ENCODE peak calls at places on chromosomes 1 and 21, in five cellular contexts. One of them, this sample, is unnamed.

GRCh38 chr1:168498159-168498609 is 45.6 kb downstream of the XCL2 start:
- DNase-seq in mesenchymal stem cell: peak; percentile 93
- DNase-seq in K562: no peak
- DNase-seq in IMR-90: peak; percentile 56
- DNase-seq in endothelial cell of umbilical vein: no peak
- DNase-seq in this sample: no peak

GRCh38 chr1:55055084-55055882 is 15.9 kb downstream of the PCSK9 start:
- DNase-seq in mesenchymal stem cell: no peak
- DNase-seq in K562: no peak
- DNase-seq in IMR-90: no peak
- DNase-seq in endothelial cell of umbilical vein: no peak
- DNase-seq in this sample: no peak

GRCh38 chr1:15833842-15834405 is 13.6 kb upstream of the SPEN start:
- DNase-seq in mesenchymal stem cell: no peak
- DNase-seq in K562: no peak
- DNase-seq in IMR-90: no peak
- DNase-seq in endothelial cell of umbilical vein: peak; percentile 95
- DNase-seq in this sample: no peak

GRCh38 chr1:230125633-230126528 is 58.8 kb downstream of the GALNT2 start:
- DNase-seq in mesenchymal stem cell: no peak
- DNase-seq in K562: no peak
- DNase-seq in IMR-90: peak; percentile 29
- DNase-seq in endothelial cell of umbilical vein: no peak
- DNase-seq in this sample: peak; percentile 80

GRCh38 chr1:1703796-1704195 is 11.2 kb upstream of the SLC35E2B start:
- DNase-seq in mesenchymal stem cell: no peak
- DNase-seq in K562: no peak
- DNase-seq in IMR-90: no peak
- DNase-seq in endothelial cell of umbilical vein: no peak
- DNase-seq in this sample: no peak

GRCh38 chr21:20341431-20341830 is 656.8 kb upstream of the NCAM2 start:
- DNase-seq in mesenchymal stem cell: no peak
- DNase-seq in K562: no peak
- DNase-seq in IMR-90: no peak
- DNase-seq in endothelial cell of umbilical vein: no peak
- DNase-seq in this sample: no peak

GRCh38 chr1:177181631-177182291 is 11.0 kb downstream of the BRINP2 start:
- DNase-seq in mesenchymal stem cell: peak; percentile 63
- DNase-seq in K562: peak; percentile 77
- DNase-seq in IMR-90: peak; percentile 29
- DNase-seq in endothelial cell of umbilical vein: peak; percentile 41
- DNase-seq in this sample: peak; percentile 78

GRCh38 chr1:247411583-247412295 is 4.2 kb upstream of the NLRP3 start:
- DNase-seq in mesenchymal stem cell: no peak
- DNase-seq in K562: no peak
- DNase-seq in IMR-90: no peak
- DNase-seq in endothelial cell of umbilical vein: no peak
- DNase-seq in this sample: no peak

GRCh38 chr1:232432313-232432712 is 197.6 kb downstream of the SIPA1L2 start:
- DNase-seq in mesenchymal stem cell: no peak
- DNase-seq in K562: peak; percentile 5
- DNase-seq in IMR-90: no peak
- DNase-seq in endothelial cell of umbilical vein: no peak
- DNase-seq in this sample: no peak

GRCh38 chr1:12473596-12474329 is 144.2 kb downstream of the DHRS3 start:
- DNase-seq in mesenchymal stem cell: no peak
- DNase-seq in K562: peak; percentile 66
- DNase-seq in IMR-90: peak; percentile 30
- DNase-seq in endothelial cell of umbilical vein: peak; percentile 81
- DNase-seq in this sample: no peak
- H3K4me2 ChIP-seq in mesenchymal stem cell: no peak overlapping the region
- H3K4me2 ChIP-seq in K562: peak overlapping the region; percentile 38
- H3K4me2 ChIP-seq in IMR-90: no peak overlapping the region
- H3K4me2 ChIP-seq in endothelial cell of umbilical vein: no peak overlapping the region
- H3K4me2 ChIP-seq in this sample: no peak overlapping the region

GRCh38 chr1:92495392-92496066 is 8.8 kb upstream of the GFI1 start:
- DNase-seq in mesenchymal stem cell: no peak
- DNase-seq in K562: no peak
- DNase-seq in IMR-90: no peak
- DNase-seq in endothelial cell of umbilical vein: no peak
- DNase-seq in this sample: no peak
- H3K4me2 ChIP-seq in mesenchymal stem cell: no peak overlapping the region
- H3K4me2 ChIP-seq in K562: no peak overlapping the region
- H3K4me2 ChIP-seq in IMR-90: no peak overlapping the region
- H3K4me2 ChIP-seq in endothelial cell of umbilical vein: no peak overlapping the region
- H3K4me2 ChIP-seq in this sample: no peak overlapping the region

GRCh38 chr1:30774550-30775432 is 17.2 kb upstream of the LAPTM5 start:
- DNase-seq in mesenchymal stem cell: no peak
- DNase-seq in K562: no peak
- DNase-seq in IMR-90: no peak
- DNase-seq in endothelial cell of umbilical vein: no peak
- DNase-seq in this sample: no peak

GRCh38 chr1:30773722-30774121 is 16.1 kb upstream of the LAPTM5 start:
- DNase-seq in mesenchymal stem cell: no peak
- DNase-seq in K562: no peak
- DNase-seq in IMR-90: no peak
- DNase-seq in endothelial cell of umbilical vein: no peak
- DNase-seq in this sample: no peak

GRCh38 chr1:30776097-30777059 is 18.8 kb upstream of the LAPTM5 start:
- DNase-seq in mesenchymal stem cell: no peak
- DNase-seq in K562: no peak
- DNase-seq in IMR-90: no peak
- DNase-seq in endothelial cell of umbilical vein: no peak
- DNase-seq in this sample: no peak

GRCh38 chr1:30777060-30777905 is 19.7 kb upstream of the LAPTM5 start:
- DNase-seq in mesenchymal stem cell: no peak
- DNase-seq in K562: peak; percentile 76
- DNase-seq in IMR-90: no peak
- DNase-seq in endothelial cell of umbilical vein: no peak
- DNase-seq in this sample: no peak

GRCh38 chr1:30775433-30775975 is 17.9 kb upstream of the LAPTM5 start:
- DNase-seq in mesenchymal stem cell: no peak
- DNase-seq in K562: no peak
- DNase-seq in IMR-90: no peak
- DNase-seq in endothelial cell of umbilical vein: no peak
- DNase-seq in this sample: no peak
- H3K4me2 ChIP-seq in mesenchymal stem cell: no peak overlapping the region
- H3K4me2 ChIP-seq in K562: no peak overlapping the region
- H3K4me2 ChIP-seq in IMR-90: no peak overlapping the region
- H3K4me2 ChIP-seq in endothelial cell of umbilical vein: no peak overlapping the region
- H3K4me2 ChIP-seq in this sample: no peak overlapping the region

DNA sequence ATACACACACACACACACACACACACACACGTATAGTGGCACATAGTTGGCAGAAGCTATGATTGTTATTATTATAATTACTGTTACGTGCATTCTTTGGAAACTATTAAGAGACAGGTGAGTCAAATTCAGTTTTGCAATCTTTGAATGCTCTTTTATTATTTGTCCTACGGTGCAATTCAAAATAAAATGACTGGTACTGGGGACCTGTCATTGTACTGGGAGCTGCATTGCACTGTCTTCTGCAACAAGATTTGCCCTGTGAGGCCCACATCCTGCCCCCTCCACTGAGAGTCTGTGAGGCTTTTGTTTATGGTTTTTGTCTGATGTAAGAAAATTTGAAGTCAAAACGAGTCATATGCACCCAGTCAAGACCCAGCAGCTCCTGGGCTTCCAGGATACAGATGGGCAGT is 1.9 kb downstream of the LY9 start:
- DNase-seq in mesenchymal stem cell: no peak
- DNase-seq in K562: no peak
- DNase-seq in IMR-90: no peak
- DNase-seq in endothelial cell of umbilical vein: no peak
- DNase-seq in this sample: peak; percentile 37
- H3K4me2 ChIP-seq in mesenchymal stem cell: no peak overlapping the region
- H3K4me2 ChIP-seq in K562: no peak overlapping the region
- H3K4me2 ChIP-seq in IMR-90: no peak overlapping the region
- H3K4me2 ChIP-seq in endothelial cell of umbilical vein: no peak overlapping the region
- H3K4me2 ChIP-seq in this sample: no peak overlapping the region

DNA sequence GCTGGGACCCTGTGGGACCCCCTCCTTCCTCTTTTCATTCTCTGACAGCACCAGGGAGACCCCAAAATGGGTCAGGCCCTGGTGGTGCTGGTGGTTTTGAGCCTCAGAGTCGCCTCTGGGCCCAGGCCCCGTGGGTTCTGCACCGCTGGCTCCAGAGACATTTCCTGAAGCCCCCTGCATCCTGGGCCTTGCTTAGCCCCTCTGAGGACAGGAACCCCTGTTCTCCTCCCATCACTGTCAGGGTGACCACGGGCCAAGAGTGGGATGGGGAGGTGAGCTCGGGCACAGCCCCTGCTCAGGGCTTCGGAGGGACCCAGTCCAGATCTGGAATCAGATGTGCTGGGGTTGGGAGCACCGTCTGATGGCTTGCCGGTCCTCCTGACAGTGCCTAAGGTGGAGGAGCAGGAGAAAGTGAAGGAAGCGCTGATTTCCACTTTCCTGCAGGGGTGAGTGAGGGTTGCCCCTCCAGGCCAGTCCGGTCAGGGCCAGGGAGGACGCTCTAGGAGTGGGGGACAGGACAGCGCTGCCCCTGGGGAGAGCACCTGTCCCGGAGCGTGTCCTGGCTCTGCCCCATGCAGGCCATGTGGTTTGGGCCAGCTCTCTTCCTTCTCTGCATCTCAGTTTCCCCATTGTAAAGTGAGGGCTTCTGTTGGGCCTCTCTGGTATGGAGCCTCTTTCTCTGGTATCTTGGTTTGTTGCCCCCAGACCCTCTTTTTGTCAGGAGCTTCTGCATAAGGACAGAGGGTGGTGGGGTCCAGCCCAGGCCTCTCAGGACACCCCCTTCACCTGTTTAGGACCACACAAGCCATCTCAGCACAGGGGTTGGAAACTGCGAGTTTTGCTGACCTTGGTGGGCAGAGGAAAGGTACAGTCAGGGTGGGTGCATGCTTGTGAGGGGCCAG is 71.0 kb downstream of the TRIM11 start:
- DNase-seq in mesenchymal stem cell: no peak
- DNase-seq in K562: no peak
- DNase-seq in IMR-90: no peak
- DNase-seq in endothelial cell of umbilical vein: no peak
- DNase-seq in this sample: no peak
- H3K4me2 ChIP-seq in mesenchymal stem cell: no peak overlapping the region
- H3K4me2 ChIP-seq in K562: no peak overlapping the region
- H3K4me2 ChIP-seq in IMR-90: no peak overlapping the region
- H3K4me2 ChIP-seq in endothelial cell of umbilical vein: no peak overlapping the region
- H3K4me2 ChIP-seq in this sample: no peak overlapping the region

GRCh38 chr1:206559661-206559995 is 52.3 kb downstream of the RASSF5 start:
- DNase-seq in mesenchymal stem cell: no peak
- DNase-seq in K562: peak; percentile 77
- DNase-seq in IMR-90: no peak
- DNase-seq in endothelial cell of umbilical vein: no peak
- DNase-seq in this sample: no peak
- H3K4me2 ChIP-seq in mesenchymal stem cell: no peak overlapping the region
- H3K4me2 ChIP-seq in K562: peak overlapping the region; percentile 78
- H3K4me2 ChIP-seq in IMR-90: no peak overlapping the region
- H3K4me2 ChIP-seq in endothelial cell of umbilical vein: no peak overlapping the region
- H3K4me2 ChIP-seq in this sample: no peak overlapping the region

This sample was measured in PC-3.